ENCODE peak calls at places on chromosomes 3 and 15, in four cellular contexts. P is A549, Q is SK-N-SH, V is HepG2. X is an unnamed sample.
A peak's percentile ranks its signal among the peaks of the same experiment; 100 is the strongest.

GRCh38 chr15:100383302-100384107 is 41.7 kb upstream of the ADAMTS17 start:
- DNase-seq in Q (peak; percentile 45), V (peak; percentile 41), P (peak; percentile 64), X (no peak)

GRCh38 chr15:26841514-26841913 is 25.3 kb upstream of the GABRA5 start:
- DNase-seq in Q (no peak), V (no peak), P (no peak), X (no peak)

GRCh38 chr3:62277470-62277869 is 95.9 kb downstream of the FEZF2 start:
- DNase-seq in P (no peak), V (no peak), Q (peak; percentile 35), X (no peak)

GRCh38 chr3:128170866-128171516 is 17.7 kb downstream of the EEFSEC start:
- DNase-seq in Q (peak; percentile 80), V (peak; percentile 91), P (peak; percentile 78), X (no peak)

GRCh38 chr3:33749546-33750215 is 31.6 kb upstream of the CLASP2 start:
- DNase-seq in P (no peak), V (no peak), Q (no peak), X (no peak)

GRCh38 chr15:36472672-36473071 is 106.8 kb upstream of the CDIN1 start:
- DNase-seq in P (no peak), V (no peak), Q (no peak), X (no peak)

GRCh38 chr15:59751552-59752413 is 62.7 kb upstream of the BNIP2 start:
- DNase-seq in P (peak; percentile 52), Q (no peak), V (peak; percentile 11), X (no peak)

GRCh38 chr3:107431048-107431297 is 53.7 kb downstream of the CCDC54 start:
- DNase-seq in P (peak; percentile 46), V (no peak), Q (no peak), X (no peak)

GRCh38 chr15:59410448-59410896 is 27.5 kb upstream of the FAM81A start:
- DNase-seq in Q (no peak), P (peak; percentile 75), V (peak; percentile 31), X (peak; percentile 64)

GRCh38 chr15:47516576-47517371 is 200.5 kb upstream of the SEMA6D start:
- DNase-seq in P (no peak), V (no peak), Q (no peak), X (no peak)

GRCh38 chr15:31435256-31435781 is 108.7 kb downstream of the KLF13 start:
- DNase-seq in Q (peak; percentile 91), V (peak; percentile 75), P (peak; percentile 83), X (peak; percentile 87)

GRCh38 chr3:12557472-12558105 is 702 bp downstream of the MKRN2 start:
- DNase-seq in Q (no peak), V (peak; percentile 49), P (no peak), X (no peak)

GRCh38 chr15:60616628-60617027 is 137.7 kb upstream of the ICE2 start:
- DNase-seq in V (no peak), P (no peak), Q (no peak), X (no peak)

GRCh38 chr3:15102256-15102655 is 3.3 kb upstream of the RBSN start:
- DNase-seq in V (no peak), P (no peak), Q (no peak), X (no peak)

GRCh38 chr3:11910971-11911531 is 64.4 kb upstream of the TAMM41 start:
- DNase-seq in Q (peak; percentile 57), P (no peak), V (no peak), X (no peak)

GRCh38 chr15:88635343-88635742 is 3.5 kb upstream of the ISG20 start:
- DNase-seq in Q (no peak), V (no peak), P (no peak), X (no peak)

GRCh38 chr15:64010719-64011118 is 35.6 kb downstream of the DAPK2 start:
- DNase-seq in Q (no peak), V (no peak), P (peak; percentile 49), X (peak; percentile 96)

GRCh38 chr15:101045236-101045646 is 126.1 kb downstream of the LRRK1 start:
- DNase-seq in V (no peak), Q (no peak), P (no peak), X (no peak)

GRCh38 chr15:82737975-82738374 is 28.3 kb upstream of the AP3B2 start:
- DNase-seq in V (no peak), Q (no peak), P (peak; percentile 34), X (no peak)

GRCh38 chr15:67883228-67883773 is 43.5 kb upstream of the RNU6-1 start:
- DNase-seq in Q (no peak), V (no peak), P (no peak), X (no peak)

GRCh38 chr3:126035362-126036050 is 48.4 kb downstream of the SLC41A3 start:
- DNase-seq in Q (no peak), V (no peak), P (no peak), X (no peak)

DNA sequence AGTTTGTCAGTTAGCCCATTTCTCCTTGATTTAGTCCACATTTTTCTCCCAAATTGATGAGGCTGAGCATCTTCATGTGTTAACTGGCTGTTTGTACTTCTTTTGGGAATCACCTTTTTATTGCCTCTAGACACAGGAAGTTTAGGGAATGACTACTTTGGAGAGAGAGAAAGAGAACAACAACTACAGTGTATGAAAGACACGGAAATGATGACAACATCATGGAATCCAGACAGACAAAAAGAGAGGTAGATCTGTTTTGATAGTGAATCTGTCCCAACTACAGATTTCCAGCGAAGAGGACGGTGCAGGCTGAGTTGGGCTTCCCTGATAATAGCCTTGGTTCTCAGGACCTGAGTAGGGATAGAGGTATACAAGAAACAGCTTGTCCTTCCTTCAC is 24.6 kb downstream of the TTC23 start:
- DNase-seq in Q (no peak), P (no peak), V (no peak), X (no peak)
- TF ChIP-seq PBX3 in Q (no peak), P (no peak), V (no peak), X (no peak)

GRCh38 chr15:38299216-38299615 is 46.6 kb downstream of the SPRED1 start:
- DNase-seq in Q (no peak), V (no peak), P (no peak), X (no peak)
- TF ChIP-seq PBX3 in Q (no peak), V (no peak), P (no peak), X (no peak)

DNA sequence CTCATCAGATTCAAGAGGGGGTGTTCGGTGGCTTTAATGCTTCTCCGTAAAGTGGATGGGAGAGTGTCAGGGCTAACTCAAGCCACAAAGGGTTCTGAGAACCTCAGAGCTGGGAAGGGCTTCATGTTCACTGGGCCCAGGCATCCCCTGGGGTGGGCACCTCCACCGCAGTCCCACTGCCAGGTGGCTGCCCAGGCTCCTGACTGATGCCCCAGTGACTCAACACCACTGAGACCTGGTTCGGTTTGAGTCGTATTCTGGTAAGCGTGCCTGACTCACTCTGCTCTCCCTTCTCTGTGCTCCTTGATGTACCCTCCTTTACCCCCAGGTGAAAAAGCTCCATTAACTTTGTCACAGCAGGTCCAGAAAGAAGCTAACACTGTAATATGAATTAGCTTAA is 304.6 kb downstream of the RPLP1 start:
- DNase-seq in Q (no peak), V (no peak), P (no peak), X (no peak)
- TF ChIP-seq PBX3 in Q (no peak), V (no peak), P (no peak), X (no peak)

GRCh38 chr3:112888388-112889085 is 41.9 kb upstream of the CD200R1L start:
- DNase-seq in V (no peak), P (no peak), Q (no peak), X (no peak)
- TF ChIP-seq PBX3 in V (no peak), P (no peak), Q (no peak), X (no peak)

DNA sequence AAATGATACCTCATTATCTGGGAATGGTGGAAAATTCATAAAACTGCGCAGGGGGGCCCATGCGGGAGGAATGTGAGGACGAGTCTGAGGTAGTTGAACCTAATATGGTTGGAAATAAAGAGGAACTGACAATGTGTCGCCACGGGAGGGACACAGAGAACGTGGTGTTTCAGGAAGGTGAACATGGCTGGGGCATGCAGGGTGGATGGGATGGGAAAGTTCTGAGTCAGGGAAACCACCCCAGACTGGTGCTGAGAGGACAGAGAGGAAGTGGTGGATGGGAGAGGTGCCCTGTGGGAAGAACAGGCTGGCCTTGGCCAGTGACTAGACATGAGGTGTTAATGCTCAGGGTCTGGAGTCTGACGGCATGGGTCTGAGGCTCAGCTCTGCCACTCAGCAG is 137.1 kb upstream of the WNT5A start:
- DNase-seq in P (no peak), Q (no peak), V (no peak), X (peak; percentile 65)
- TF ChIP-seq PBX3 in P (no peak), Q (no peak), V (no peak), X (no peak)

GRCh38 chr15:80674245-80674614 is 20.9 kb upstream of the ABHD17C start:
- DNase-seq in Q (no peak), V (no peak), P (no peak), X (peak; percentile 55)
- TF ChIP-seq PBX3 in Q (no peak), V (no peak), P (no peak), X (no peak)

GRCh38 chr3:81352867-81353266 is 408.6 kb downstream of the GBE1 start:
- DNase-seq in Q (no peak), V (peak; percentile 40), P (peak; percentile 62), X (no peak)
- TF ChIP-seq PBX3 in Q (no peak), V (no peak), P (no peak), X (no peak)

GRCh38 chr3:129467934-129468333 is 27.9 kb downstream of the IFT122 start:
- DNase-seq in Q (no peak), P (no peak), V (peak; percentile 54), X (no peak)
- TF ChIP-seq PBX3 in Q (no peak), P (no peak), V (no peak), X (no peak)

GRCh38 chr15:38216763-38217162 is 35.9 kb upstream of the SPRED1 start:
- DNase-seq in Q (no peak), V (peak; percentile 62), P (peak; percentile 80), X (no peak)

GRCh38 chr15:38220874-38221273 is 31.8 kb upstream of the SPRED1 start:
- DNase-seq in Q (no peak), P (no peak), V (no peak), X (no peak)

GRCh38 chr15:38215707-38216106 is 36.9 kb upstream of the SPRED1 start:
- DNase-seq in Q (no peak), P (no peak), V (no peak), X (no peak)

GRCh38 chr15:38217181-38217580 is 35.5 kb upstream of the SPRED1 start:
- DNase-seq in P (peak; percentile 33), V (no peak), Q (no peak), X (no peak)

GRCh38 chr15:38217788-38218609 is 34.6 kb upstream of the SPRED1 start:
- DNase-seq in P (no peak), V (no peak), Q (no peak), X (no peak)
- TF ChIP-seq PBX3 in P (no peak), V (no peak), Q (no peak), X (no peak)

GRCh38 chr15:69469467-69470191 is 17.0 kb downstream of the RPLP1 start:
- DNase-seq in Q (no peak), V (no peak), P (no peak), X (no peak)
- TF ChIP-seq PBX3 in Q (no peak), V (no peak), P (no peak), X (no peak)